ENCODE peak calls at places on chromosomes 16 and 17, in four cellular contexts. E, A, B and G are unnamed samples.

GRCh38 chr17:49565948-49566491 is 9.7 kb upstream of the NXPH3 start:
- DNase-seq in E (peak), A (no peak), B (peak), G (no peak)

GRCh38 chr16:2663553-2664521 is 18.5 kb upstream of the KCTD5 start:
- DNase-seq in B (no peak), E (no peak), A (no peak), G (no peak)

GRCh38 chr16:50822671-50823070 is 80.8 kb downstream of the CYLD start:
- DNase-seq in A (no peak), E (no peak), B (no peak), G (no peak)

GRCh38 chr17:63694974-63695773 is 4.8 kb downstream of the LIMD2 start:
- DNase-seq in E (no peak), B (no peak), A (no peak), G (no peak)

GRCh38 chr16:5615868-5616642 is 518.5 kb upstream of the EEF2KMT start:
- DNase-seq in B (peak), A (peak), E (no peak), G (peak)

GRCh38 chr17:58484600-58484999 is 3.6 kb downstream of the HSF5 start:
- DNase-seq in E (no peak), B (no peak), A (no peak), G (no peak)

GRCh38 chr17:11514565-11514964 is 83.7 kb upstream of the DNAH9 start:
- DNase-seq in A (no peak), B (no peak), E (no peak), G (no peak)

GRCh38 chr16:21184834-21185233 is 26.4 kb downstream of the LDAF1 start:
- DNase-seq in E (no peak), B (no peak), A (peak), G (no peak)

GRCh38 chr17:75365009-75365930 is 40.2 kb downstream of the GRB2 start:
- DNase-seq in A (no peak), B (peak), E (no peak), G (no peak)